ENCODE peak calls at places on chromosomes 7 and 10, in eight cellular contexts. P is posterior vena cava; E is activated T-helper 1 cell treated with anti-CD3 and anti-CD28 coated beads, Interleukin-2, amount 50 U/mL, for 16 hours; G is hepatocyte; Z is mucosa of gallbladder; U is hypothalamus; H is EH; D is nephron progenitor cell. R is an unnamed sample.

GRCh38 chr7:79998343-79998742 is 136.3 kb upstream of the GNAI1 start:
- DNase-seq in P (no peak), E (no peak), G (no peak), Z (no peak), U (no peak), H (peak), D (no peak), R (no peak)

GRCh38 chr10:22651276-22651980 is 63.0 kb downstream of the PIP4K2A start:
- DNase-seq in P (no peak), E (no peak), G (no peak), Z (no peak), U (no peak), H (no peak), D (no peak), R (no peak)

GRCh38 chr7:7044806-7045205 is 137.5 kb upstream of the C1GALT1 start:
- DNase-seq in P (no peak), E (no peak), G (no peak), Z (no peak), U (no peak), H (no peak), D (no peak), R (no peak)

GRCh38 chr7:84524714-84525694 is 330.4 kb upstream of the SEMA3A start:
- DNase-seq in P (no peak), E (no peak), G (no peak), Z (peak), U (no peak), H (peak), D (no peak), R (no peak)

GRCh38 chr10:71634531-71635164 is 84.9 kb downstream of the C10orf105 start:
- DNase-seq in P (no peak), E (no peak), G (no peak), Z (peak), U (peak), H (no peak), D (no peak), R (no peak)

GRCh38 chr10:93280699-93281366 is 201.3 kb downstream of the MYOF start:
- DNase-seq in P (no peak), E (no peak), G (no peak), Z (no peak), U (no peak), H (no peak), D (no peak), R (peak)

GRCh38 chr7:435518-436366 is 83.9 kb downstream of the PDGFA start:
- DNase-seq in P (no peak), E (no peak), G (peak), Z (peak), U (no peak), H (peak), D (no peak), R (no peak)

GRCh38 chr10:93288679-93289634 is 193.2 kb downstream of the MYOF start:
- DNase-seq in P (peak), E (peak), G (peak), Z (peak), U (peak), H (peak), D (peak), R (peak)

GRCh38 chr10:3195706-3196105 is 23.1 kb upstream of the PITRM1 start:
- DNase-seq in P (no peak), E (no peak), G (no peak), Z (no peak), U (no peak), H (no peak), D (no peak), R (no peak)

GRCh38 chr7:105678811-105679495 is 97.7 kb upstream of the EFCAB10 start:
- DNase-seq in P (peak), E (no peak), G (no peak), Z (peak), U (peak), H (no peak), D (no peak), R (no peak)

GRCh38 chr7:13414181-13414580 is 575.3 kb downstream of the ETV1 start:
- DNase-seq in P (no peak), E (no peak), G (no peak), Z (no peak), U (no peak), H (no peak), D (no peak), R (no peak)

GRCh38 chr10:15504101-15504840 is 133.2 kb upstream of the FAM171A1 start:
- DNase-seq in P (no peak), E (no peak), G (no peak), Z (no peak), U (no peak), H (peak), D (no peak), R (no peak)

GRCh38 chr10:96556003-96556402 is 30.8 kb downstream of the TM9SF3 start:
- DNase-seq in P (no peak), E (no peak), G (peak), Z (no peak), U (peak), H (peak), D (no peak), R (no peak)

GRCh38 chr10:122143238-122143841 is 127.8 kb upstream of the BTBD16 start:
- DNase-seq in P (no peak), E (no peak), G (no peak), Z (no peak), U (peak), H (no peak), D (no peak), R (no peak)

GRCh38 chr7:110522751-110523200 is 568.2 kb upstream of the LRRN3 start:
- DNase-seq in P (no peak), E (no peak), G (peak), Z (no peak), U (no peak), H (no peak), D (no peak), R (no peak)

GRCh38 chr10:24462889-24463552 is 254.1 kb downstream of the KIAA1217 start:
- DNase-seq in P (no peak), E (no peak), G (no peak), Z (no peak), U (no peak), H (no peak), D (no peak), R (no peak)

GRCh38 chr7:64087501-64087900 is 42.3 kb downstream of the ZNF727 start:
- DNase-seq in P (no peak), E (no peak), G (no peak), Z (no peak), U (no peak), H (no peak), D (no peak), R (no peak)

GRCh38 chr10:88555190-88555894 is 27.8 kb downstream of the RNLS start:
- DNase-seq in P (no peak), E (no peak), G (no peak), Z (no peak), U (no peak), H (no peak), D (no peak), R (peak)

GRCh38 chr7:41315764-41316163 is 387.1 kb downstream of the INHBA start:
- DNase-seq in P (no peak), E (no peak), G (no peak), Z (no peak), U (no peak), H (no peak), D (no peak), R (peak)

GRCh38 chr7:130909881-130910672 is 176.1 kb upstream of the KLF14 start:
- DNase-seq in P (no peak), E (no peak), G (no peak), Z (no peak), U (no peak), H (peak), D (no peak), R (no peak)

GRCh38 chr10:79258894-79259293 is 88.4 kb upstream of the PPIF start:
- DNase-seq in P (no peak), E (no peak), G (no peak), Z (no peak), U (no peak), H (no peak), D (no peak), R (no peak)

GRCh38 chr10:124003481-124004371 is 89.7 kb downstream of the CHST15 start:
- DNase-seq in P (peak), E (no peak), G (no peak), Z (no peak), U (no peak), H (no peak), D (no peak), R (no peak)

GRCh38 chr10:103114876-103115275 is 78.2 kb downstream of the NT5C2 start:
- DNase-seq in P (no peak), E (no peak), G (no peak), Z (peak), U (no peak), H (no peak), D (no peak), R (no peak)

GRCh38 chr7:127769696-127770400 is 117.9 kb downstream of the SND1 start:
- DNase-seq in P (no peak), E (no peak), G (no peak), Z (no peak), U (no peak), H (peak), D (no peak), R (no peak)

GRCh38 chr10:7406712-7407333 is 4.0 kb downstream of the SFMBT2 start:
- DNase-seq in P (no peak), E (no peak), G (peak), Z (no peak), U (no peak), H (no peak), D (peak), R (no peak)

GRCh38 chr7:101951757-101952156 is 134.3 kb downstream of the CUX1 start:
- DNase-seq in P (no peak), E (no peak), G (no peak), Z (no peak), U (no peak), H (no peak), D (no peak), R (no peak)

GRCh38 chr7:104922187-104923009 is 91.6 kb upstream of the KMT2E start:
- DNase-seq in P (no peak), E (no peak), G (no peak), Z (no peak), U (no peak), H (peak), D (no peak), R (no peak)

GRCh38 chr7:1234794-1235500 is 2.3 kb downstream of the UNCX start:
- DNase-seq in P (no peak), E (no peak), G (no peak), Z (no peak), U (no peak), H (no peak), D (peak), R (peak)

GRCh38 chr7:108454674-108455523 is 1.3 kb downstream of the NRCAM start:
- DNase-seq in P (no peak), E (no peak), G (peak), Z (no peak), U (peak), H (peak), D (peak), R (peak)

GRCh38 chr7:11716185-11716584 is 115.8 kb downstream of the THSD7A start:
- DNase-seq in P (no peak), E (no peak), G (no peak), Z (peak), U (no peak), H (peak), D (no peak), R (no peak)

GRCh38 chr7:111499027-111499426 is 63.3 kb downstream of the IMMP2L start:
- DNase-seq in P (no peak), E (no peak), G (no peak), Z (no peak), U (no peak), H (peak), D (no peak), R (no peak)

GRCh38 chr7:42700376-42701327 is 211.2 kb downstream of the C7orf25 start:
- DNase-seq in P (no peak), E (no peak), G (no peak), Z (no peak), U (no peak), H (peak), D (no peak), R (no peak)

GRCh38 chr10:27801171-27801785 is 55.7 kb upstream of the MKX start:
- DNase-seq in P (no peak), E (no peak), G (no peak), Z (no peak), U (no peak), H (peak), D (no peak), R (no peak)

GRCh38 chr10:119270893-119271361 is 63.6 kb downstream of the GRK5 start:
- DNase-seq in P (peak), E (peak), G (peak), Z (peak), U (no peak), H (no peak), D (no peak), R (no peak)

GRCh38 chr7:20317413-20317812 is 13.3 kb upstream of the ITGB8 start:
- DNase-seq in P (no peak), E (no peak), G (no peak), Z (no peak), U (no peak), H (no peak), D (no peak), R (no peak)

GRCh38 chr7:125971656-125972055 is 1042.0 kb upstream of the POT1 start:
- DNase-seq in P (no peak), E (no peak), G (no peak), Z (no peak), U (no peak), H (no peak), D (no peak), R (no peak)

GRCh38 chr7:55063633-55064032 is 44.8 kb downstream of the EGFR start:
- DNase-seq in P (no peak), E (no peak), G (no peak), Z (no peak), U (no peak), H (peak), D (no peak), R (no peak)

GRCh38 chr7:44740040-44740439 is 8.6 kb upstream of the ZMIZ2 start:
- DNase-seq in P (peak), E (no peak), G (no peak), Z (no peak), U (no peak), H (no peak), D (no peak), R (no peak)

GRCh38 chr10:3892440-3893101 is 107.6 kb upstream of the KLF6 start:
- DNase-seq in P (no peak), E (no peak), G (no peak), Z (no peak), U (no peak), H (peak), D (no peak), R (no peak)

GRCh38 chr7:139034855-139035587 is 821 bp downstream of the ZC3HAV1L start:
- DNase-seq in P (no peak), E (no peak), G (peak), Z (no peak), U (peak), H (peak), D (no peak), R (peak)

R was measured in H9.